ENCODE peak calls at places on chromosome 21, in nine cellular contexts. M is amygdala; I is GM10248; W is NCI-H1694; P is NCI-H2029; R is Caki2; K is kidney glomerular epithelial cell; X is activated T-cell treated with anti-CD3 and anti-CD28 coated beads, Interleukin-2, amount 50 U/mL, for 72 hours; E is T-cell. Q is an unnamed sample.

GRCh38 chr21:38181101-38181500 is 75.7 kb upstream of the KCNJ15 start:
- DNase-seq in K (no peak), X (no peak), M (no peak), W (no peak), R (no peak), I (no peak), P (no peak), E (no peak), Q (no peak)

GRCh38 chr21:26709090-26709489 is 136.0 kb upstream of the CYYR1 start:
- DNase-seq in K (no peak), P (no peak), W (no peak), I (no peak), M (no peak), R (no peak), X (no peak), E (no peak), Q (no peak)

GRCh38 chr21:25039461-25040380 is 567.6 kb downstream of the MRPL39 start:
- DNase-seq in I (peak), X (no peak), P (no peak), R (peak), W (peak), E (no peak), M (no peak), K (peak), Q (no peak)

GRCh38 chr21:26116456-26117011 is 54.0 kb downstream of the APP start:
- DNase-seq in I (no peak), E (no peak), K (no peak), P (no peak), W (peak), R (no peak), M (no peak), X (no peak), Q (no peak)

GRCh38 chr21:43861716-43862115 is 3.3 kb upstream of the AGPAT3 start:
- DNase-seq in P (peak), X (no peak), E (no peak), K (no peak), W (no peak), I (no peak), M (no peak), R (no peak), Q (no peak)

GRCh38 chr21:25565272-25566199 is 41.7 kb downstream of the MRPL39 start:
- DNase-seq in K (no peak), W (no peak), P (no peak), E (no peak), R (no peak), X (no peak), I (no peak), M (no peak), Q (no peak)

GRCh38 chr21:42129300-42130266 is 58.5 kb downstream of the UMODL1 start:
- DNase-seq in E (no peak), W (no peak), R (no peak), P (no peak), I (no peak), K (no peak), M (no peak), X (no peak), Q (no peak)

GRCh38 chr21:44255519-44255981 is 6.1 kb downstream of the DNMT3L start:
- DNase-seq in E (no peak), I (no peak), K (no peak), R (no peak), W (no peak), M (no peak), P (peak), X (no peak), Q (no peak)

GRCh38 chr21:33308586-33309490 is 15.9 kb upstream of the IFNAR1 start:
- DNase-seq in X (no peak), R (no peak), P (peak), M (no peak), W (peak), I (no peak), E (peak), K (no peak), Q (no peak)

GRCh38 chr21:35226960-35227741 is 178.0 kb upstream of the RUNX1 start:
- DNase-seq in E (peak), M (no peak), R (no peak), I (no peak), W (no peak), K (no peak), X (peak), P (peak), Q (no peak)

GRCh38 chr21:20721151-20721550 is 277.1 kb upstream of the NCAM2 start:
- DNase-seq in X (no peak), R (peak), I (no peak), P (no peak), W (no peak), M (no peak), K (no peak), E (no peak), Q (no peak)